ENCODE peak calls at places on chromosomes 6 and 20, in seven cellular contexts. Y, N, A, P, Q, C and M are unnamed samples.
A peak's percentile ranks its signal among the peaks of the same experiment; 100 is the strongest.

GRCh38 chr6:89980353-89980752 is 86.1 kb downstream of the GJA10 start:
- DNase-seq in Y (no peak), N (no peak), A (no peak), P (no peak), Q (no peak), C (no peak), M (no peak)

GRCh38 chr20:57266251-57267157 is at the start of gene BMP7:
- DNase-seq in Y (no peak), N (no peak), A (no peak), P (peak; percentile 17), Q (no peak), C (no peak), M (peak; percentile 66)

GRCh38 chr6:105051941-105052471 is 95.1 kb downstream of the LIN28B start:
- DNase-seq in Y (no peak), N (no peak), A (no peak), P (peak; percentile 69), Q (no peak), C (no peak), M (no peak)

GRCh38 chr6:106103728-106104109 is 17.6 kb downstream of the PRDM1 start:
- DNase-seq in Y (no peak), N (no peak), A (peak; percentile 57), P (no peak), Q (peak; percentile 12), C (peak; percentile 57), M (no peak)

GRCh38 chr6:45538636-45539035 is 160.9 kb upstream of the SUPT3H start:
- DNase-seq in Y (no peak), N (no peak), A (no peak), P (no peak), Q (no peak), C (no peak), M (peak; percentile 77)

GRCh38 chr6:28587746-28588075 is 62.0 kb downstream of the GPX5 start:
- DNase-seq in Y (no peak), N (no peak), A (no peak), P (no peak), Q (no peak), C (no peak), M (no peak)

GRCh38 chr20:24610341-24611115 is 141.1 kb downstream of the SYNDIG1 start:
- DNase-seq in Y (no peak), N (no peak), A (no peak), P (no peak), Q (no peak), C (no peak), M (no peak)

GRCh38 chr20:63344151-63344470 is 17.0 kb downstream of the CHRNA4 start:
- DNase-seq in Y (no peak), N (no peak), A (no peak), P (no peak), Q (no peak), C (no peak), M (no peak)

GRCh38 chr20:63056236-63057132 is 49.7 kb upstream of the BHLHE23 start:
- DNase-seq in Y (no peak), N (no peak), A (peak; percentile 42), P (peak; percentile 53), Q (peak; percentile 32), C (peak; percentile 24), M (peak; percentile 75)

DNA sequence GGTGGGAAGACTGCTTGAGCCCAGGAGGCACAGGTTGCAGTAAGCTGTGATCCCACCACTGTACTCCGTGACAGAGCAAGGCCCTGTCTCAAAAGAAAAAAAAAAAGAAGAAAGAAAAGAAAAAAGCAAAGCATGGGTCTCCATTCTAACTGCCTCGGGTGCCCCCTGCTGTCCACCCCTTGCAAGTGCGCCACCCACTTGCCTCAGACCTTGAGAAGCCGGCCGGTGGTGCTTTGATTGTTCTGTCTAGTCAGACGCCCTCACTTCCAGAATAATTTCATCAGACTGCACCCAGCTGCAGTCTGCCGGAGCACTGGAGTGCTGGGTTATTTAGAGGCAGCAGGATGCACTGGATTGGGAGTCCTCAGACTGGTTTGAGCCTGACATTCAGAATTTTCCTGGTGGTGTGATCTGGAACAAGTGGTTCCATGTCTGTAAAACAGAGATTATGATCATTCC is 17.6 kb upstream of the TM9SF4 start:
- DNase-seq in Y (peak; percentile 82), N (peak; percentile 41), A (peak; percentile 78), P (peak; percentile 77), Q (peak; percentile 81), C (peak; percentile 78), M (peak; percentile 87)
- TF ChIP-seq EP300 in Y (no peak), N (no peak), A (no peak), P (no peak), Q (no peak), C (no peak), M (no peak)

DNA sequence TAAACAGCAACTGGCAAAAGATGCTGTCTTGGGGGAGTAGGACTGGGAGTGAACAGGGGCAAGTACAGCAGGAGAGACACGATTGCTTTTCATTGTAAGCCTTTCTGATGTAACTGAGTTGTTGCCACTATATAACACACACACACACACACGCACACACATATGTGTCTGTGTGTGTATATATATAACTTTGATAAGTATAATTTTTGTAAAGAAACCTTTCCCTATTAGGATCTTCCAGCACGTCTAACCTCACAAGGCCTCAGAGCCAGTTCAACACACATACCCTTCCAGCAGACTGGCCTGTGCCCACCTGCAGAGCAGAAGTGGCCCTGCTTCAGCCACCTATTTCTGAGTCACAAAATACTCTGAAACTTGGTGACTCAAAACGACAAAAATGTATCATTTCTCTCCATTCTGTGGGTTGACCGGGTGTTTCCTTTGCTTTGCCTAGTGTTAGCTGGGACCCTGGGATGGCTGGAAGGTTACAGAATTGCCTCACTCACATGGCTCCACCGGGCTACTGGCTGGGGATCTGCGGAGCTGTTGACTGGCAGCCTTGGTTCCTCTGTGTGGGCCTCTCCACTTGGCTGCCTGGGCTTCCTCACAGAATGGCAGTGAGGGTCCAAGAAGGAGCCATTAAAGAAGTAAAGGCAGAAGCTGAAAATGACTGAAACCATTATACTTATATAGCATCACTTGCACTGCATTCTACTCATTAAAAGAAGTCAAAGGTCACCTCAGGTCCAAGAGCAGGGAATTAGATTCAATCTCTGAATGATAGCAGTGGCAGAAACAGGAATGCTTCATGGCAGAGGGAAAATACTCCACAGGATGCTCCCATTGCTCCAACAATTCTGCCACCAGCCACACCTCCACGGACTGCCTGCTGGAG is 126.4 kb downstream of the BANF2 start:
- DNase-seq in Y (peak; percentile 44), N (no peak), A (no peak), P (no peak), Q (no peak), C (no peak), M (no peak)
- TF ChIP-seq EP300 in Y (no peak), N (no peak), A (no peak), P (no peak), Q (no peak), C (no peak), M (no peak)

DNA sequence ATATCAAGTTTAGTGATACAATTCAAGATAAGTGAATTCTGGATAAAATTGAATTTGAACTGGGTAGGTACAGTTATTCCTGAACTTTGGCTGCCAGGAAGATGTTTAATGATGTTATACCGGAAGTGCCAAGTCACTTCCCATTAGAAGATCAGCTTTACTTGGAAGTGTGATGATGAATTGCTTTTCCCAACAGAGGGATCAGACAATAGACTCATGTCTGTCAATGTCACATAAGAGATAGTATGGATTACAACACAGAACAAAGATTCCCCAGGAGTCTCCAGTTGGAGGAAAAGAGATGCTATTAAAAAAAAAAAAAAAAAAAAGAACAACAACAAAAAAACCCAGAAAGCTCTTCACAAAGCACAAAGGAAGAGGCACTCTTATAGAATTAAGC is 497.9 kb upstream of the EPHA7 start:
- DNase-seq in Y (no peak), N (no peak), A (no peak), P (no peak), Q (no peak), C (no peak), M (no peak)
- TF ChIP-seq EP300 in Y (no peak), N (no peak), A (no peak), P (no peak), Q (no peak), C (no peak), M (no peak)

DNA sequence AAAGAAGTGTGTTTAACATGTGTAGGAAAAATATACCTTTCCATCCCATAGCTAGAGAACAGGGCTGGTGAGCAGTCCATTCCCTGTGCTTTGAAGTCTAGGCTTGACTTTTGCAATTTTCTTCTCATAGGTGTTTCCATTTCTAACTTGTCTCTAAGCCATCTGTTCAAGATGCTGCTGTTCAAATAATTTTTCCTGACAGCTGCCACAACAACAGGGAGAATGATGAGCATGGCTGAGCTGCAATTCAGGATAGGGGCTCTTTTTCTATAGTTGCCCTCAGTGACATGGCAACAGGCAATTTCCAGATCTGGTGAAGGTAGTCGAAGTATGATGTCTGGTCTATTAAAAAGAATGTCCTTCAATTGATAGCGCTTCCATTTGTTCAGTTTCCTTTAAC is 103.0 kb upstream of the HS3ST5 start:
- DNase-seq in Y (no peak), N (no peak), A (no peak), P (no peak), Q (no peak), C (no peak), M (no peak)
- TF ChIP-seq EP300 in Y (no peak), N (no peak), A (no peak), P (no peak), Q (no peak), C (no peak), M (no peak)

GRCh38 chr6:116568851-116569755 is 2.2 kb upstream of the RWDD1 start:
- DNase-seq in Y (no peak), N (no peak), A (no peak), P (no peak), Q (peak; percentile 39), C (no peak), M (no peak)

GRCh38 chr6:116568111-116568510 is 3.2 kb upstream of the RWDD1 start:
- DNase-seq in Y (no peak), N (no peak), A (no peak), P (no peak), Q (no peak), C (no peak), M (no peak)

GRCh38 chr6:116571683-116572000 is 338 bp downstream of the RWDD1 start:
- DNase-seq in Y (no peak), N (no peak), A (no peak), P (no peak), Q (no peak), C (no peak), M (no peak)

GRCh38 chr6:116572162-116572561 is 858 bp downstream of the RWDD1 start:
- DNase-seq in Y (peak; percentile 50), N (no peak), A (peak; percentile 34), P (no peak), Q (peak; percentile 60), C (peak; percentile 37), M (no peak)

GRCh38 chr6:116570856-116571682 is at the start of gene RWDD1:
- DNase-seq in Y (peak; percentile 99), N (peak; percentile 99), A (peak; percentile 99), P (peak; percentile 99), Q (peak; percentile 99), C (peak; percentile 99), M (peak; percentile 98)
- TF ChIP-seq EP300 in Y (peak; percentile 35), N (no peak), A (no peak), P (no peak), Q (no peak), C (no peak), M (no peak)